ENCODE peak calls at places on chromosome 21, in four cellular contexts. One of them, this sample, is unnamed.

GRCh38 chr21:18760247-18760646 is 356.7 kb upstream of the TMPRSS15 start:
- DNase-seq in uterus: no peak
- DNase-seq in psoas muscle: no peak
- DNase-seq in cardiac muscle cell: no peak
- DNase-seq in this sample: no peak

GRCh38 chr21:14613496-14613895 is 67.4 kb upstream of the SAMSN1 start:
- DNase-seq in cardiac muscle cell: no peak
- DNase-seq in psoas muscle: no peak
- DNase-seq in uterus: no peak
- DNase-seq in this sample: no peak

GRCh38 chr21:33290441-33290840 is 24.3 kb downstream of the IL10RB start:
- DNase-seq in psoas muscle: no peak
- DNase-seq in cardiac muscle cell: no peak
- DNase-seq in uterus: no peak
- DNase-seq in this sample: no peak

GRCh38 chr21:46498335-46499050 is 39.8 kb downstream of the DIP2A start:
- DNase-seq in uterus: no peak
- DNase-seq in cardiac muscle cell: no peak
- DNase-seq in psoas muscle: no peak
- DNase-seq in this sample: no peak

GRCh38 chr21:33318087-33318486 is 6.7 kb upstream of the IFNAR1 start:
- DNase-seq in uterus: no peak
- DNase-seq in psoas muscle: no peak
- DNase-seq in cardiac muscle cell: no peak
- DNase-seq in this sample: no peak

GRCh38 chr21:41746744-41747006 is 20.2 kb downstream of the RIPK4 start:
- DNase-seq in uterus: no peak
- DNase-seq in cardiac muscle cell: no peak
- DNase-seq in psoas muscle: no peak
- DNase-seq in this sample: no peak

GRCh38 chr21:16863541-16863940 is 649.3 kb upstream of the CXADR start:
- DNase-seq in cardiac muscle cell: no peak
- DNase-seq in psoas muscle: no peak
- DNase-seq in uterus: no peak
- DNase-seq in this sample: no peak

GRCh38 chr21:28138272-28138671 is 854.4 kb downstream of the LTN1 start:
- DNase-seq in uterus: no peak
- DNase-seq in psoas muscle: no peak
- DNase-seq in cardiac muscle cell: no peak
- DNase-seq in this sample: no peak

GRCh38 chr21:14603202-14603601 is 57.1 kb upstream of the SAMSN1 start:
- DNase-seq in cardiac muscle cell: no peak
- DNase-seq in psoas muscle: no peak
- DNase-seq in uterus: no peak
- DNase-seq in this sample: no peak

GRCh38 chr21:33478858-33479678 is 706 bp downstream of the TMEM50B start:
- DNase-seq in psoas muscle: peak
- DNase-seq in uterus: no peak
- DNase-seq in cardiac muscle cell: peak
- DNase-seq in this sample: peak

GRCh38 chr21:27206368-27206982 is 239.6 kb upstream of the ADAMTS5 start:
- DNase-seq in uterus: no peak
- DNase-seq in cardiac muscle cell: no peak
- DNase-seq in psoas muscle: no peak
- DNase-seq in this sample: no peak

GRCh38 chr21:37208056-37208705 is 59.0 kb downstream of the VPS26C start:
- DNase-seq in cardiac muscle cell: peak
- DNase-seq in uterus: no peak
- DNase-seq in psoas muscle: peak
- DNase-seq in this sample: no peak

GRCh38 chr21:30227633-30228404 is 11.9 kb upstream of the CLDN8 start:
- DNase-seq in psoas muscle: no peak
- DNase-seq in cardiac muscle cell: no peak
- DNase-seq in uterus: peak
- DNase-seq in this sample: no peak

GRCh38 chr21:36994501-36995189 is 11.9 kb upstream of the RIPPLY3 start:
- DNase-seq in cardiac muscle cell: no peak
- DNase-seq in psoas muscle: no peak
- DNase-seq in uterus: no peak
- DNase-seq in this sample: no peak

GRCh38 chr21:19322360-19322759 is 918.8 kb upstream of the TMPRSS15 start:
- DNase-seq in uterus: no peak
- DNase-seq in psoas muscle: no peak
- DNase-seq in cardiac muscle cell: no peak
- DNase-seq in this sample: no peak

GRCh38 chr21:25424045-25424444 is 183.2 kb downstream of the MRPL39 start:
- DNase-seq in uterus: no peak
- DNase-seq in cardiac muscle cell: no peak
- DNase-seq in psoas muscle: no peak
- DNase-seq in this sample: no peak

GRCh38 chr21:41877901-41878830 is 978 bp downstream of the PRDM15 start:
- DNase-seq in cardiac muscle cell: peak
- DNase-seq in uterus: peak
- DNase-seq in psoas muscle: peak
- DNase-seq in this sample: peak

GRCh38 chr21:40165671-40166070 is 298.4 kb downstream of the PCP4 start:
- DNase-seq in uterus: no peak
- DNase-seq in psoas muscle: no peak
- DNase-seq in cardiac muscle cell: peak
- DNase-seq in this sample: no peak

GRCh38 chr21:27653481-27653880 is 686.6 kb upstream of the ADAMTS5 start:
- DNase-seq in uterus: no peak
- DNase-seq in psoas muscle: no peak
- DNase-seq in cardiac muscle cell: no peak
- DNase-seq in this sample: no peak

GRCh38 chr21:34166468-34166867 is 93.1 kb downstream of the MRPS6 start:
- DNase-seq in psoas muscle: no peak
- DNase-seq in uterus: no peak
- DNase-seq in cardiac muscle cell: no peak
- DNase-seq in this sample: no peak

GRCh38 chr21:41370840-41371697 is 9.2 kb downstream of the MX2 start:
- DNase-seq in cardiac muscle cell: no peak
- DNase-seq in uterus: peak
- DNase-seq in psoas muscle: no peak
- DNase-seq in this sample: no peak

GRCh38 chr21:44552681-44553080 is 1.4 kb upstream of the KRTAP10-2 start:
- DNase-seq in cardiac muscle cell: no peak
- DNase-seq in psoas muscle: no peak
- DNase-seq in uterus: no peak
- DNase-seq in this sample: no peak
- H3K27ac ChIP-seq in cardiac muscle cell: no peak
- H3K27ac ChIP-seq in psoas muscle: no peak
- H3K27ac ChIP-seq in uterus: no peak
- H3K27ac ChIP-seq in this sample: no peak

DNA sequence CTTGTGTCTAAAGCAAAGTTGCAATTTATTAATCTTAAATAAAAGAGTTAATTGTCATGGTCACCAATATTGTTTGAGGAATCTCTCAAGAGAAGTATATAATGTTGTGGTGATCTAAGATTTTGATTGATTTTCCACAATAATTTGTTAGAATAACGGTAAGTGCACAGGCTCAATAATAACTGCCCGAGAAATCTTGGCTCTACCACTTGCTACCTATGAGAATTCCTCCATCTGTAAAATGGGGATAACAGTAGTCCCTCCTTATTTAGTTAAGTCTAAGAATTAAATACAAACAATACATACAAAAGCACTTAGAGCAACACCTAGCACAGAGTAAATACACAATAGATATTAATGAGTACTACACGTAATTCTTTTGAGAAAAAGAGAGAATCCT is 18.8 kb downstream of the SCAF4 start:
- DNase-seq in psoas muscle: no peak
- DNase-seq in uterus: no peak
- DNase-seq in cardiac muscle cell: no peak
- DNase-seq in this sample: no peak
- H3K27ac ChIP-seq in psoas muscle: no peak
- H3K27ac ChIP-seq in uterus: no peak
- H3K27ac ChIP-seq in cardiac muscle cell: no peak
- H3K27ac ChIP-seq in this sample: no peak

DNA sequence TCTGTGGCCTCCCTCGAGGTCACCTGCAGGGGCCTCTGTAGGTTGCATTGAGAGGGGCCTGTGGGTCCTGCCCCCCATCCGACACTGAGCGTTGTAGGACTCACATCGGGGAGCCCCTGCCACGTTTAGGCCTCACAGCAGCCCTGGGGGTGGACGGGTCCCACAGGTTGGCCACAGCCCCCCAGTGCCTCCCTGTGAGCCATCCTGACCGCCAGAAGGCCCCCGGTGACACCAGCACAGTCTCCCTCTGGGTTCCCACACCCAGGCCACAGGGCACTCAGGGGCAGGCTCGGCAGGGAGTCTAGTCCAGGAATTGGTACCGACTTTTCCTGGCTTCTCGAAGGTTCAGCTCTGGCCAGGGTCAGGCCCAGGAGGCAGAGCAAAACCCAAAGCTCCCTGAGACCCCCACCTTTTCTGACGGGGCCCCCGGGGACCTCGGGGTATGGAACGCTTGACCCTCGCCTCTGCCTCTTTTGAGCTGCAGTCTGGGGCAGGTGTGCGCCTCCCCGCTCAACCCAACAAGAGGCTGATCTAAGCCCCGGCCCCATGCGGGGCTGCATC is 13.9 kb upstream of the POFUT2 start:
- DNase-seq in cardiac muscle cell: no peak
- DNase-seq in uterus: no peak
- DNase-seq in psoas muscle: peak
- DNase-seq in this sample: no peak
- H3K27ac ChIP-seq in cardiac muscle cell: no peak
- H3K27ac ChIP-seq in uterus: peak
- H3K27ac ChIP-seq in psoas muscle: peak
- H3K27ac ChIP-seq in this sample: peak

DNA sequence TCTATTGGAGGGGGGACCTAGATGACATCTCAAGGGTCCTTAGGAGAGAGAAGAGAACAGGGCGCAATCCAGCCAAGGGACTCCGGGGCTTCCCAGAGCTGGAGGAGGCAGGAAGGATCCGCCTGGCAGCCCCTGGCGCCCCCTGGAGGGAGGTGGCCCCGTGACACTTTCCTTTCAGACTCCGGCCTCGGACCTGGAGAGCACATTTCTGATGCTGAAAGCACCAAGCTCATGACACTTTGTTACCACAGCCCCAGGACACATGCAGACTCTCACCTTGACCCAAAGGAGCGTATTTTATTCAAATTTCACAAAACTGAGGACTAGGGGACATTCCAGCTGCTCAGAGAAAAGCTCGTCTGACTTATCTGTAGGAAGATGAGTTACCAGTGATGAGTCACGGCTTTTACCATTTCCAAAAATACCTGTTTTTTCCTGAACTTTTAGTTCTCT is 21.4 kb upstream of the POFUT2 start:
- DNase-seq in uterus: no peak
- DNase-seq in psoas muscle: peak
- DNase-seq in cardiac muscle cell: peak
- DNase-seq in this sample: peak
- H3K27ac ChIP-seq in uterus: peak
- H3K27ac ChIP-seq in psoas muscle: peak
- H3K27ac ChIP-seq in cardiac muscle cell: no peak
- H3K27ac ChIP-seq in this sample: peak

DNA sequence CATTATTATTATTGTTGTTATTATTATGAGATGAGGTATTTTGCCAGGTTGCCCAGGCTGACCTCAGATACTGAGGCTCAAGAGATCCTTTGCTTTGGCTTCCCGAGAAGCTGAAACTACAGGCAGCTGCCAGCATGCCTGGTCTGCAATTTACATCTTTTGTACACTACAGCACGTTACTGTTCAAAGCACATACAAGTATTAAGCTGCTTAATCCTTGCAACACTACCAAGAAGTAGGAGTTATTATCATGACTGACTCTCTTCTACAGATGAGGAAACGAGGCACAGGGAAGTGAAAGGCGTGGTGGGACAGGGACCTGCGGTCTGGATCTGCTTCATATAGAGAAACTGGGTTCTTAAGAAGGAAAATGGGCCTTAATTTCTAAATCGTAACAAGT is 11.6 kb downstream of the ERG start:
- DNase-seq in cardiac muscle cell: no peak
- DNase-seq in psoas muscle: no peak
- DNase-seq in uterus: no peak
- DNase-seq in this sample: no peak
- H3K27ac ChIP-seq in cardiac muscle cell: no peak
- H3K27ac ChIP-seq in psoas muscle: no peak
- H3K27ac ChIP-seq in uterus: peak
- H3K27ac ChIP-seq in this sample: no peak

GRCh38 chr21:42962360-42963007 is 11.9 kb upstream of the PKNOX1 start:
- DNase-seq in uterus: no peak
- DNase-seq in cardiac muscle cell: no peak
- DNase-seq in psoas muscle: no peak
- DNase-seq in this sample: no peak

GRCh38 chr21:42959754-42960153 is 14.6 kb upstream of the PKNOX1 start:
- DNase-seq in cardiac muscle cell: no peak
- DNase-seq in psoas muscle: no peak
- DNase-seq in uterus: no peak
- DNase-seq in this sample: no peak

GRCh38 chr21:42956824-42957632 is 17.3 kb upstream of the PKNOX1 start:
- DNase-seq in cardiac muscle cell: no peak
- DNase-seq in psoas muscle: no peak
- DNase-seq in uterus: no peak
- DNase-seq in this sample: no peak
- H3K27ac ChIP-seq in cardiac muscle cell: no peak
- H3K27ac ChIP-seq in psoas muscle: no peak
- H3K27ac ChIP-seq in uterus: no peak
- H3K27ac ChIP-seq in this sample: no peak

DNA sequence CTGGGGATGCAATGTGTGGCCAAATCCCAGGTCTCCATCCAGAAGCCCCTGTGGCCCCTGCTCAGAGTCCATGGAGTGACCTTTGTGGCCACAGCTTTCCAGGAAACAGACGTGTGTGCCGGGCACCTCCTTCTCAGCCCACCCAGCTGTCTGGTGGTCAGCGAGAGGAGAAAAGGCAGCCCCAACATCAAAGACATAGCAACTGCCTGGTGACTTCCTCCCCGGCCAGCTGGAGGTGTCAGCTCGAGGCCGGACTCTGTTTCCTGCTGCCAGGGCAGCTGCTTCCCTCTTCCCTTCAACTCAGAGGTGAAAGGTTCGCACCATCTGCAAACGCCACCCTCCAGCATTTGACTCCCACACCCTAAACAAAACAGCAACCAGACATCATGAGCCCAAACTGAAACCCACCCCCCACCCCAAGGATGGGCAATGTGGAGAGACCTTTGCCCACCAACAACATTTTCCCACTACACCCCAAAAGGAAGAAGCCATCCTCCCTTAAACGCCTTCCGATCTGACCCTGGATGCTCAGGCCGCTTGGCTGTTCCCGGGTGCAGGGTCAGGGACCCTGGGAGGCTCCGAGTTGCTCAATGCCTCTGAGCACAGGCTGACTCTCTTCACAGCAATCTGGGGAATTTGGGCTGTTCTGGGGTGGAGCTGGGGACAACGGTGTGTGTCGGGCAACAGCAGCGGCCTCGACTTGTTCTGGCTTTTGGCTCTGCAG is 162.3 kb downstream of the PSMG1 start:
- DNase-seq in psoas muscle: no peak
- DNase-seq in cardiac muscle cell: no peak
- DNase-seq in uterus: peak
- DNase-seq in this sample: no peak
- H3K27ac ChIP-seq in psoas muscle: no peak
- H3K27ac ChIP-seq in cardiac muscle cell: no peak
- H3K27ac ChIP-seq in uterus: peak
- H3K27ac ChIP-seq in this sample: no peak

GRCh38 chr21:15616864-15617574 is 112.8 kb upstream of the USP25 start:
- DNase-seq in psoas muscle: no peak
- DNase-seq in cardiac muscle cell: no peak
- DNase-seq in uterus: peak
- DNase-seq in this sample: no peak
- H3K27ac ChIP-seq in psoas muscle: no peak
- H3K27ac ChIP-seq in cardiac muscle cell: no peak
- H3K27ac ChIP-seq in uterus: peak
- H3K27ac ChIP-seq in this sample: no peak

GRCh38 chr21:35424122-35424521 is 375.0 kb upstream of the RUNX1 start:
- DNase-seq in psoas muscle: no peak
- DNase-seq in uterus: no peak
- DNase-seq in cardiac muscle cell: no peak
- DNase-seq in this sample: no peak
- H3K27ac ChIP-seq in psoas muscle: peak
- H3K27ac ChIP-seq in uterus: no peak
- H3K27ac ChIP-seq in cardiac muscle cell: no peak
- H3K27ac ChIP-seq in this sample: no peak